ENCODE peak calls at places on chromosomes 12 and 14, in ten cellular contexts. T, C, A, U, W, V, G, N, D and Y are unnamed samples.

GRCh38 chr14:37746140-37746832 is 150.9 kb downstream of the TTC6 start:
- DNase-seq in D (no peak), G (no peak), C (no peak), A (no peak), T (no peak), W (no peak), U (no peak), N (no peak), V (no peak), Y (no peak)

GRCh38 chr14:20680843-20681347 is 3.5 kb upstream of the RNASE4 start:
- DNase-seq in W (no peak), N (no peak), G (no peak), C (no peak), U (no peak), A (no peak), T (no peak), D (no peak), V (no peak), Y (no peak)

GRCh38 chr14:25050494-25051170 is 685 bp upstream of the STXBP6 start:
- DNase-seq in N (no peak), A (peak), U (no peak), T (no peak), W (no peak), V (no peak), G (peak), D (no peak), C (no peak), Y (no peak)

GRCh38 chr12:112230136-112230535 is 104.8 kb downstream of the TRAFD1 start:
- DNase-seq in V (no peak), G (no peak), U (no peak), T (no peak), C (no peak), W (no peak), A (no peak), N (no peak), D (no peak), Y (no peak)

GRCh38 chr12:2795291-2796186 is 769 bp downstream of the FKBP4 start:
- DNase-seq in A (peak), D (peak), U (peak), T (peak), W (peak), G (peak), V (peak), C (peak), N (no peak), Y (peak)

GRCh38 chr12:3012786-3013185 is 53.6 kb downstream of the TEAD4 start:
- DNase-seq in T (no peak), W (no peak), G (no peak), C (no peak), N (no peak), D (no peak), A (no peak), U (no peak), V (no peak), Y (no peak)

GRCh38 chr12:53066594-53066978 is 12.6 kb downstream of the SPRYD3 start:
- DNase-seq in V (no peak), A (no peak), U (no peak), W (no peak), G (no peak), T (no peak), C (no peak), D (no peak), N (no peak), Y (no peak)

GRCh38 chr12:129657179-129657578 is 246.6 kb downstream of the TMEM132D start:
- DNase-seq in N (no peak), D (no peak), T (no peak), A (peak), V (no peak), U (no peak), W (no peak), C (no peak), G (no peak), Y (no peak)

GRCh38 chr12:95712269-95712668 is 78.3 kb downstream of the NTN4 start:
- DNase-seq in G (no peak), T (no peak), V (no peak), N (no peak), A (no peak), C (no peak), W (no peak), U (no peak), D (no peak), Y (no peak)

GRCh38 chr12:119006749-119007148 is 25.4 kb downstream of the SRRM4 start:
- DNase-seq in A (peak), G (no peak), U (peak), D (no peak), N (no peak), T (no peak), W (no peak), V (no peak), C (peak), Y (no peak)

GRCh38 chr12:116838395-116838794 is 42.8 kb downstream of the HRK start:
- DNase-seq in W (no peak), U (no peak), T (no peak), G (no peak), D (no peak), C (no peak), V (no peak), A (no peak), N (no peak), Y (no peak)

GRCh38 chr12:57452937-57453509 is 2.1 kb upstream of the INHBE start:
- DNase-seq in V (peak), C (peak), G (peak), T (peak), A (peak), N (no peak), U (peak), W (peak), D (peak), Y (no peak)

GRCh38 chr14:99148131-99148530 is 123.9 kb downstream of the BCL11B start:
- DNase-seq in V (no peak), G (no peak), D (no peak), N (no peak), C (no peak), U (no peak), T (no peak), W (no peak), A (no peak), Y (no peak)

GRCh38 chr12:64270411-64270810 is 48.3 kb upstream of the KICS2 start:
- DNase-seq in W (no peak), G (no peak), N (no peak), A (no peak), U (no peak), D (no peak), V (no peak), T (no peak), C (no peak), Y (no peak)

GRCh38 chr14:100065161-100065871 is at the start of gene EVL:
- DNase-seq in N (no peak), V (no peak), T (no peak), W (no peak), G (no peak), U (no peak), D (peak), C (no peak), A (peak), Y (peak)